ENCODE peak calls at places on chromosomes 13 and 19, in ten cellular contexts. One of them, this sample, is unnamed.
A peak's percentile ranks its signal among the peaks of the same experiment; 100 is the strongest.

GRCh38 chr19:807627-808175 is 10.4 kb downstream of the PTBP1 start:
- DNase-seq in left ventricle myocardium inferior: no peak
- DNase-seq in tibial nerve: no peak
- DNase-seq in AG04450: no peak
- DNase-seq in upper lobe of left lung: no peak
- DNase-seq in esophagus squamous epithelium: no peak
- DNase-seq in colonic mucosa: no peak
- DNase-seq in ascending aorta: no peak
- DNase-seq in A549: no peak
- DNase-seq in endodermal cell: no peak
- DNase-seq in this sample: no peak

GRCh38 chr19:2695288-2695866 is 7.1 kb downstream of the GNG7 start:
- DNase-seq in A549: no peak
- DNase-seq in colonic mucosa: no peak
- DNase-seq in left ventricle myocardium inferior: peak; percentile 60
- DNase-seq in AG04450: no peak
- DNase-seq in upper lobe of left lung: no peak
- DNase-seq in endodermal cell: no peak
- DNase-seq in ascending aorta: no peak
- DNase-seq in tibial nerve: no peak
- DNase-seq in esophagus squamous epithelium: no peak
- DNase-seq in this sample: no peak

GRCh38 chr19:54416695-54417491 is 1.6 kb downstream of the TTYH1 start:
- DNase-seq in AG04450: no peak
- DNase-seq in esophagus squamous epithelium: no peak
- DNase-seq in endodermal cell: peak; percentile 61
- DNase-seq in left ventricle myocardium inferior: no peak
- DNase-seq in A549: no peak
- DNase-seq in tibial nerve: no peak
- DNase-seq in colonic mucosa: no peak
- DNase-seq in ascending aorta: no peak
- DNase-seq in upper lobe of left lung: peak; percentile 85
- DNase-seq in this sample: no peak

GRCh38 chr19:52492201-52492960 is 35.1 kb upstream of the ZNF808 start:
- DNase-seq in left ventricle myocardium inferior: no peak
- DNase-seq in upper lobe of left lung: peak; percentile 87
- DNase-seq in AG04450: no peak
- DNase-seq in colonic mucosa: no peak
- DNase-seq in ascending aorta: no peak
- DNase-seq in tibial nerve: no peak
- DNase-seq in endodermal cell: peak; percentile 98
- DNase-seq in esophagus squamous epithelium: no peak
- DNase-seq in A549: no peak
- DNase-seq in this sample: no peak

GRCh38 chr13:23541221-23541620 is 29.0 kb upstream of the TNFRSF19 start:
- DNase-seq in endodermal cell: no peak
- DNase-seq in upper lobe of left lung: no peak
- DNase-seq in A549: no peak
- DNase-seq in esophagus squamous epithelium: no peak
- DNase-seq in tibial nerve: no peak
- DNase-seq in ascending aorta: no peak
- DNase-seq in colonic mucosa: no peak
- DNase-seq in left ventricle myocardium inferior: no peak
- DNase-seq in AG04450: peak; percentile 2
- DNase-seq in this sample: no peak

GRCh38 chr19:38543807-38544568 is 73.8 kb downstream of the MAP4K1 start:
- DNase-seq in upper lobe of left lung: no peak
- DNase-seq in ascending aorta: peak; percentile 80
- DNase-seq in esophagus squamous epithelium: no peak
- DNase-seq in colonic mucosa: peak; percentile 40
- DNase-seq in AG04450: peak; percentile 24
- DNase-seq in A549: peak; percentile 96
- DNase-seq in left ventricle myocardium inferior: peak; percentile 32
- DNase-seq in endodermal cell: peak; percentile 75
- DNase-seq in tibial nerve: no peak
- DNase-seq in this sample: peak; percentile 80

GRCh38 chr19:41588497-41589209 is 12.7 kb downstream of the CEACAM21 start:
- DNase-seq in colonic mucosa: no peak
- DNase-seq in left ventricle myocardium inferior: no peak
- DNase-seq in upper lobe of left lung: no peak
- DNase-seq in esophagus squamous epithelium: no peak
- DNase-seq in endodermal cell: peak; percentile 81
- DNase-seq in AG04450: no peak
- DNase-seq in A549: peak; percentile 44
- DNase-seq in tibial nerve: no peak
- DNase-seq in ascending aorta: no peak
- DNase-seq in this sample: no peak

GRCh38 chr19:34671972-34672371 is 5.0 kb downstream of the SCGB2B2 start:
- DNase-seq in upper lobe of left lung: no peak
- DNase-seq in esophagus squamous epithelium: no peak
- DNase-seq in endodermal cell: no peak
- DNase-seq in tibial nerve: no peak
- DNase-seq in ascending aorta: no peak
- DNase-seq in AG04450: no peak
- DNase-seq in left ventricle myocardium inferior: no peak
- DNase-seq in A549: no peak
- DNase-seq in colonic mucosa: no peak
- DNase-seq in this sample: no peak

GRCh38 chr13:111943229-111943795 is 123.6 kb upstream of the SOX1 start:
- DNase-seq in A549: no peak
- DNase-seq in tibial nerve: no peak
- DNase-seq in endodermal cell: no peak
- DNase-seq in esophagus squamous epithelium: no peak
- DNase-seq in left ventricle myocardium inferior: no peak
- DNase-seq in AG04450: no peak
- DNase-seq in colonic mucosa: no peak
- DNase-seq in ascending aorta: no peak
- DNase-seq in upper lobe of left lung: no peak
- DNase-seq in this sample: no peak

GRCh38 chr19:50328257-50329145 is 676 bp downstream of the KCNC3 start:
- DNase-seq in tibial nerve: no peak
- DNase-seq in A549: peak; percentile 57
- DNase-seq in endodermal cell: peak; percentile 72
- DNase-seq in ascending aorta: no peak
- DNase-seq in esophagus squamous epithelium: no peak
- DNase-seq in colonic mucosa: no peak
- DNase-seq in left ventricle myocardium inferior: no peak
- DNase-seq in AG04450: no peak
- DNase-seq in upper lobe of left lung: peak; percentile 94
- DNase-seq in this sample: no peak

GRCh38 chr19:47228937-47229673 is 1.9 kb downstream of the BBC3 start:
- DNase-seq in AG04450: no peak
- DNase-seq in esophagus squamous epithelium: no peak
- DNase-seq in left ventricle myocardium inferior: no peak
- DNase-seq in upper lobe of left lung: no peak
- DNase-seq in tibial nerve: no peak
- DNase-seq in colonic mucosa: peak; percentile 58
- DNase-seq in ascending aorta: no peak
- DNase-seq in endodermal cell: peak; percentile 62
- DNase-seq in A549: peak; percentile 75
- DNase-seq in this sample: no peak

GRCh38 chr13:112688560-112689497 is 1.0 kb upstream of the ATP11A start:
- DNase-seq in colonic mucosa: peak; percentile 27
- DNase-seq in ascending aorta: peak; percentile 65
- DNase-seq in tibial nerve: no peak
- DNase-seq in endodermal cell: peak; percentile 82
- DNase-seq in A549: no peak
- DNase-seq in AG04450: no peak
- DNase-seq in left ventricle myocardium inferior: no peak
- DNase-seq in esophagus squamous epithelium: no peak
- DNase-seq in upper lobe of left lung: no peak
- DNase-seq in this sample: peak; percentile 64

GRCh38 chr19:805161-805561 is 7.9 kb downstream of the PTBP1 start:
- DNase-seq in AG04450: no peak
- DNase-seq in colonic mucosa: peak; percentile 18
- DNase-seq in tibial nerve: no peak
- DNase-seq in esophagus squamous epithelium: no peak
- DNase-seq in ascending aorta: no peak
- DNase-seq in upper lobe of left lung: peak; percentile 86
- DNase-seq in left ventricle myocardium inferior: no peak
- DNase-seq in endodermal cell: no peak
- DNase-seq in A549: no peak
- DNase-seq in this sample: no peak

GRCh38 chr13:98697833-98698232 is 54.6 kb downstream of the SLC15A1 start:
- DNase-seq in esophagus squamous epithelium: no peak
- DNase-seq in upper lobe of left lung: no peak
- DNase-seq in colonic mucosa: no peak
- DNase-seq in ascending aorta: no peak
- DNase-seq in tibial nerve: no peak
- DNase-seq in endodermal cell: no peak
- DNase-seq in left ventricle myocardium inferior: no peak
- DNase-seq in AG04450: no peak
- DNase-seq in A549: no peak
- DNase-seq in this sample: no peak

GRCh38 chr13:46010148-46010547 is 42.4 kb downstream of the ZC3H13 start:
- DNase-seq in endodermal cell: peak; percentile 53
- DNase-seq in left ventricle myocardium inferior: no peak
- DNase-seq in AG04450: no peak
- DNase-seq in colonic mucosa: no peak
- DNase-seq in ascending aorta: no peak
- DNase-seq in esophagus squamous epithelium: no peak
- DNase-seq in tibial nerve: no peak
- DNase-seq in upper lobe of left lung: no peak
- DNase-seq in A549: peak; percentile 9
- DNase-seq in this sample: no peak
- TF ChIP-seq CTCF in endodermal cell: peak; percentile 79
- TF ChIP-seq CTCF in left ventricle myocardium inferior: peak; percentile 26
- TF ChIP-seq CTCF in AG04450: peak; percentile 39
- TF ChIP-seq CTCF in colonic mucosa: no peak
- TF ChIP-seq CTCF in ascending aorta: no peak
- TF ChIP-seq CTCF in esophagus squamous epithelium: no peak
- TF ChIP-seq CTCF in tibial nerve: no peak
- TF ChIP-seq CTCF in upper lobe of left lung: no peak
- TF ChIP-seq CTCF in A549: peak; percentile 30
- TF ChIP-seq CTCF in this sample: no peak

DNA sequence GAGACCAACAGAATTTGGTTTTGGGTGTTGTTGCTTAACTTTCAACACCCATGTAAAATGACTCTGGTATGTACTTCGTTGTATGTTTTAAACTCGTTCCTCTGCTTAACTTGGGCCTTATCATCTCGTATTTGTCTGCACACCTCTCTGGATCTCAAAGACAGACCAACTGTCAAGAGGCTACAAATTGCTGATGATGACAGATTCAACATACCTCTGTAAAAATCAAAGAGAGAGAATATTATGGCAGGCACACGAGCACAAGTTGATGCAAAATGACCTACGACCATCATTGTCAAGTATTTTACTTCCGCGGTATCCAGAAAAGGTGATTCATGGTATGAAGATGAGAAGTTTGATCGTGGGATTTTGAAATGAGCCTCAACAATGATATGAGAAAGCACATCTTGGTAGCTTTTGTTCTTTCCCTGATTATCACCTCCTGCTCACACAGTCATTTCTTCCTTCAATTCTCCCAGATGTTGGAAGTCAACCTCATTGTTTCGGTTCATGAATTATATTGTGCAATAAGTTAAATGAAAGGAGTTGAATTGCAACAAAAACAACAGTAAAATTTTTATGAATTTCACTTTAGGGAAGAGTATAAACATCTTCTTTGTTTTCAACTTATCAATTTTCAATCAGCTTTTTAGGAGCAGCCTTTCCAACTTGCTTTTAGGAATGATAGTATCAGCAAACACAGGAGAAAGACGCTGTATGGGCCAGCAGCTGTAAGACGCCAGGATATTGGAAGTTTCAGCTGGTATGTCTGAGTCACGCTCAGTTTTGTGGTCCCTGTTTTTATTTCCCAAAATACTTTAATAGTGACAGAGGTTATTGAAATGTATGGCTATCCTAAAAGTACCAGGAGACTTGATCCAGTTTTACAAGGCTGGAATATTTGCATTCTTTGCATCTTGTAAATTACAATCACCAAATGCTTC is 132.3 kb upstream of the ARGLU1 start:
- DNase-seq in esophagus squamous epithelium: no peak
- DNase-seq in tibial nerve: no peak
- DNase-seq in A549: no peak
- DNase-seq in endodermal cell: no peak
- DNase-seq in colonic mucosa: no peak
- DNase-seq in AG04450: no peak
- DNase-seq in left ventricle myocardium inferior: no peak
- DNase-seq in upper lobe of left lung: no peak
- DNase-seq in ascending aorta: no peak
- DNase-seq in this sample: no peak
- H3K27ac ChIP-seq in esophagus squamous epithelium: no peak overlapping the region
- H3K27ac ChIP-seq in tibial nerve: no peak overlapping the region
- H3K27ac ChIP-seq in A549: no peak overlapping the region
- H3K27ac ChIP-seq in endodermal cell: no peak overlapping the region
- H3K27ac ChIP-seq in colonic mucosa: no peak overlapping the region
- H3K27ac ChIP-seq in AG04450: no peak overlapping the region
- H3K27ac ChIP-seq in left ventricle myocardium inferior: peak overlapping the region; percentile 81
- H3K27ac ChIP-seq in upper lobe of left lung: no peak overlapping the region
- H3K27ac ChIP-seq in ascending aorta: no peak overlapping the region
- H3K27ac ChIP-seq in this sample: no peak overlapping the region

GRCh38 chr19:48617146-48617937 is 1.6 kb downstream of the RPL18 start:
- DNase-seq in endodermal cell: peak; percentile 44
- DNase-seq in left ventricle myocardium inferior: no peak
- DNase-seq in colonic mucosa: peak; percentile 41
- DNase-seq in upper lobe of left lung: no peak
- DNase-seq in tibial nerve: no peak
- DNase-seq in ascending aorta: no peak
- DNase-seq in A549: no peak
- DNase-seq in AG04450: no peak
- DNase-seq in esophagus squamous epithelium: no peak
- DNase-seq in this sample: no peak
- TF ChIP-seq CTCF in endodermal cell: no peak
- TF ChIP-seq CTCF in left ventricle myocardium inferior: no peak
- TF ChIP-seq CTCF in colonic mucosa: no peak
- TF ChIP-seq CTCF in upper lobe of left lung: no peak
- TF ChIP-seq CTCF in tibial nerve: no peak
- TF ChIP-seq CTCF in ascending aorta: no peak
- TF ChIP-seq CTCF in A549: no peak
- TF ChIP-seq CTCF in AG04450: no peak
- TF ChIP-seq CTCF in esophagus squamous epithelium: no peak
- TF ChIP-seq CTCF in this sample: no peak

GRCh38 chr13:44843403-44843802 is 145.9 kb downstream of the NUFIP1 start:
- DNase-seq in colonic mucosa: no peak
- DNase-seq in endodermal cell: no peak
- DNase-seq in esophagus squamous epithelium: no peak
- DNase-seq in A549: no peak
- DNase-seq in ascending aorta: no peak
- DNase-seq in tibial nerve: no peak
- DNase-seq in AG04450: no peak
- DNase-seq in upper lobe of left lung: no peak
- DNase-seq in left ventricle myocardium inferior: no peak
- DNase-seq in this sample: no peak
- H3K27ac ChIP-seq in colonic mucosa: no peak overlapping the region
- H3K27ac ChIP-seq in endodermal cell: no peak overlapping the region
- H3K27ac ChIP-seq in esophagus squamous epithelium: no peak overlapping the region
- H3K27ac ChIP-seq in A549: no peak overlapping the region
- H3K27ac ChIP-seq in ascending aorta: peak overlapping the region; percentile 76
- H3K27ac ChIP-seq in tibial nerve: no peak overlapping the region
- H3K27ac ChIP-seq in AG04450: no peak overlapping the region
- H3K27ac ChIP-seq in upper lobe of left lung: no peak overlapping the region
- H3K27ac ChIP-seq in left ventricle myocardium inferior: no peak overlapping the region
- H3K27ac ChIP-seq in this sample: no peak overlapping the region

GRCh38 chr19:14554382-14554812 is 17.5 kb downstream of the NDUFB7 start:
- DNase-seq in AG04450: no peak
- DNase-seq in upper lobe of left lung: no peak
- DNase-seq in colonic mucosa: peak; percentile 45
- DNase-seq in endodermal cell: no peak
- DNase-seq in ascending aorta: no peak
- DNase-seq in A549: no peak
- DNase-seq in esophagus squamous epithelium: no peak
- DNase-seq in tibial nerve: no peak
- DNase-seq in left ventricle myocardium inferior: no peak
- DNase-seq in this sample: no peak
- TF ChIP-seq CTCF in AG04450: no peak
- TF ChIP-seq CTCF in upper lobe of left lung: no peak
- TF ChIP-seq CTCF in colonic mucosa: no peak
- TF ChIP-seq CTCF in endodermal cell: peak; percentile 37
- TF ChIP-seq CTCF in ascending aorta: no peak
- TF ChIP-seq CTCF in A549: no peak
- TF ChIP-seq CTCF in esophagus squamous epithelium: no peak
- TF ChIP-seq CTCF in tibial nerve: no peak
- TF ChIP-seq CTCF in left ventricle myocardium inferior: no peak
- TF ChIP-seq CTCF in this sample: no peak